ENCODE peak calls at places on chromosomes 11 and 22, in eight cellular contexts. W is GM23248; Y is stimulated activated CD4-positive, alpha-beta T cell treated with anti-CD3 and anti-CD28 coated beads, Interleukin-12 subunit alpha, Interleukin-12 subunit beta, amount 100 ng/mL, for 48 hours; Z is NAMALWA; J is NCI-H460; I is upper lobe of right lung; G is KBM-7; X is NCI-H1105 treated with DMSO at 0.1 percent for 48 hours. M is an unnamed sample.

GRCh38 chr11:115548878-115549528 is 44.8 kb upstream of the CADM1 start:
- DNase-seq in J (no peak), X (no peak), W (no peak), I (no peak), Z (no peak), G (no peak), Y (no peak), M (no peak)

GRCh38 chr11:11860103-11860979 is 18.6 kb downstream of the USP47 start:
- DNase-seq in G (no peak), X (no peak), W (peak; percentile 47), Z (no peak), J (no peak), Y (no peak), I (no peak), M (no peak)

GRCh38 chr11:7967826-7968225 is 2.6 kb upstream of the NLRP10 start:
- DNase-seq in Y (no peak), G (no peak), J (no peak), Z (no peak), I (no peak), X (no peak), W (peak; percentile 65), M (no peak)

GRCh38 chr11:78200553-78200952 is 11.8 kb downstream of the USP35 start:
- DNase-seq in X (no peak), Z (no peak), J (no peak), G (no peak), I (peak; percentile 58), W (no peak), Y (no peak), M (no peak)

GRCh38 chr22:29820941-29821789 is 16.9 kb downstream of the ASCC2 start:
- DNase-seq in G (peak; percentile 79), I (peak; percentile 91), Y (peak; percentile 18), Z (peak; percentile 25), X (peak; percentile 45), J (no peak), W (peak; percentile 83), M (no peak)

GRCh38 chr11:45384711-45385241 is 98.6 kb upstream of the SYT13 start:
- DNase-seq in J (no peak), W (no peak), G (no peak), Y (no peak), Z (no peak), I (peak; percentile 54), X (no peak), M (no peak)

GRCh38 chr11:90288207-90288821 is 65.5 kb upstream of the CHORDC1 start:
- DNase-seq in Y (no peak), X (peak; percentile 61), Z (peak; percentile 54), W (peak; percentile 49), J (no peak), I (no peak), G (peak; percentile 25), M (no peak)

GRCh38 chr11:70500076-70500847 is 101.9 kb downstream of the CTTN start:
- DNase-seq in J (no peak), X (no peak), Z (no peak), I (peak; percentile 60), W (no peak), Y (no peak), G (no peak), M (no peak)

GRCh38 chr11:111460752-111461305 is 51.4 kb downstream of the BTG4 start:
- DNase-seq in Y (no peak), Z (no peak), W (no peak), X (no peak), J (no peak), G (no peak), I (no peak), M (peak; percentile 30)

GRCh38 chr22:40401532-40401931 is 31.1 kb downstream of the SGSM3 start:
- DNase-seq in G (no peak), J (no peak), Z (no peak), X (no peak), Y (peak; percentile 45), W (no peak), I (no peak), M (peak; percentile 76)

GRCh38 chr22:36816635-36817428 is at the start of gene PVALB:
- DNase-seq in G (peak; percentile 15), J (peak; percentile 7), W (peak; percentile 55), Y (no peak), X (peak; percentile 39), I (no peak), Z (no peak), M (no peak)

GRCh38 chr11:1310315-1310687 is 869 bp upstream of the TOLLIP start:
- DNase-seq in I (no peak), W (no peak), X (no peak), J (no peak), G (no peak), Y (no peak), Z (peak; percentile 13), M (no peak)

GRCh38 chr11:108588287-108588686 is 5.3 kb downstream of the EXPH5 start:
- DNase-seq in G (no peak), W (no peak), I (no peak), J (no peak), Z (no peak), Y (no peak), X (no peak), M (no peak)

GRCh38 chr22:43393132-43393844 is 18.5 kb upstream of the MPPED1 start:
- DNase-seq in Y (no peak), G (no peak), Z (no peak), I (no peak), J (no peak), X (no peak), W (no peak), M (no peak)

GRCh38 chr22:43733138-43733537 is 79.0 kb downstream of the EFCAB6 start:
- DNase-seq in G (no peak), Z (no peak), I (no peak), J (no peak), Y (no peak), X (no peak), W (no peak), M (no peak)

GRCh38 chr11:9784602-9785315 is 120.9 kb downstream of the SWAP70 start:
- DNase-seq in I (no peak), Y (no peak), Z (no peak), W (no peak), J (no peak), X (no peak), G (no peak), M (no peak)

GRCh38 chr11:11731311-11732083 is 109.7 kb upstream of the GALNT18 start:
- DNase-seq in Z (no peak), G (no peak), J (no peak), Y (no peak), I (no peak), W (peak; percentile 85), X (peak; percentile 95), M (no peak)

GRCh38 chr11:122781378-122782040 is 56.8 kb upstream of the CRTAM start:
- DNase-seq in W (peak; percentile 97), Z (peak; percentile 74), Y (peak; percentile 81), X (peak; percentile 89), J (peak; percentile 73), G (peak; percentile 85), I (peak; percentile 91), M (peak; percentile 92)

GRCh38 chr11:102592634-102593581 is 32.2 kb downstream of the MMP20 start:
- DNase-seq in W (peak; percentile 50), Z (peak; percentile 60), Y (no peak), J (no peak), G (peak; percentile 19), I (no peak), X (no peak), M (no peak)

GRCh38 chr11:64865286-64866172 is 12.9 kb downstream of the EHD1 start:
- DNase-seq in I (no peak), Z (peak; percentile 88), J (no peak), X (no peak), Y (no peak), W (peak; percentile 92), G (no peak), M (no peak)

GRCh38 chr11:78801161-78801884 is 226.7 kb upstream of the NARS2 start:
- DNase-seq in Z (no peak), Y (no peak), G (no peak), J (no peak), X (no peak), I (no peak), W (peak; percentile 85), M (no peak)

GRCh38 chr11:33307984-33308383 is 50.8 kb downstream of the HIPK3 start:
- DNase-seq in Y (no peak), W (peak; percentile 23), I (no peak), G (no peak), Z (no peak), J (no peak), X (no peak), M (no peak)

GRCh38 chr11:29343465-29344333 is 673.1 kb downstream of the KCNA4 start:
- DNase-seq in W (peak; percentile 67), I (peak; percentile 76), Z (peak; percentile 68), G (peak; percentile 66), J (peak; percentile 36), Y (peak; percentile 18), X (peak; percentile 41), M (peak; percentile 55)

GRCh38 chr22:26527574-26528465 is 15.5 kb upstream of the TFIP11 start:
- DNase-seq in G (no peak), W (no peak), I (no peak), Z (no peak), J (no peak), X (no peak), Y (no peak), M (no peak)

GRCh38 chr11:32576456-32576855 is 7.2 kb upstream of the EIF3M start:
- DNase-seq in J (no peak), X (no peak), I (no peak), W (no peak), G (no peak), Y (no peak), Z (no peak), M (no peak)

GRCh38 chr11:7514099-7514725 is 413 bp downstream of the PPFIBP2 start:
- DNase-seq in J (no peak), G (no peak), W (peak; percentile 38), Z (peak; percentile 56), Y (no peak), I (no peak), X (no peak), M (no peak)

GRCh38 chr11:69269926-69270697 is 23.8 kb upstream of the MYEOV start:
- DNase-seq in I (peak; percentile 59), Y (no peak), X (no peak), Z (no peak), J (no peak), G (no peak), W (no peak), M (no peak)

GRCh38 chr11:34613462-34614183 is 7.3 kb upstream of the EHF start:
- DNase-seq in G (peak; percentile 75), J (no peak), Y (no peak), W (no peak), Z (no peak), I (no peak), X (no peak), M (no peak)

GRCh38 chr11:106627694-106628093 is 390.6 kb downstream of the GUCY1A2 start:
- DNase-seq in Y (no peak), G (no peak), J (no peak), I (no peak), Z (no peak), X (no peak), W (no peak), M (no peak)

GRCh38 chr11:133797542-133797941 is 47.8 kb downstream of the SPATA19 start:
- DNase-seq in Y (no peak), G (no peak), W (no peak), J (no peak), I (no peak), Z (no peak), X (no peak), M (no peak)

GRCh38 chr22:23269441-23270211 is 89.3 kb downstream of the BCR start:
- DNase-seq in Y (no peak), J (no peak), Z (peak; percentile 95), X (peak; percentile 6), W (no peak), I (no peak), G (no peak), M (no peak)

GRCh38 chr22:29765905-29766631 is 739 bp downstream of the ZMAT5 start:
- DNase-seq in W (peak; percentile 36), X (peak; percentile 22), J (no peak), Y (peak; percentile 16), I (no peak), Z (peak; percentile 61), G (no peak), M (no peak)

GRCh38 chr22:30185129-30185528 is 61.4 kb downstream of the LIF start:
- DNase-seq in Z (no peak), W (no peak), X (no peak), I (no peak), J (no peak), G (no peak), Y (no peak), M (no peak)

GRCh38 chr22:17990167-17990566 is 34.2 kb downstream of the MICAL3 start:
- DNase-seq in J (no peak), Z (no peak), G (no peak), X (no peak), Y (no peak), I (no peak), W (no peak), M (no peak)

M was measured in activated CD8-positive, alpha-beta memory T cell treated with anti-CD3 and anti-CD28 coated beads for 24 hours.